ENCODE peak calls at places on chromosomes 7 and 10, in eight cellular contexts. X, E, J, D, S, F, R and N are unnamed samples.
A peak's percentile ranks its signal among the peaks of the same experiment; 100 is the strongest.

GRCh38 chr10:18616337-18616736 is 35.0 kb downstream of the NSUN6 start:
- DNase-seq in X (no peak), E (no peak), J (no peak), D (no peak), S (no peak), F (no peak), R (no peak), N (no peak)

GRCh38 chr10:119776536-119776935 is 50.7 kb downstream of the INPP5F start:
- DNase-seq in X (no peak), E (no peak), J (no peak), D (no peak), S (no peak), F (no peak), R (no peak), N (no peak)

GRCh38 chr7:132249591-132249971 is 326.7 kb downstream of the PLXNA4 start:
- DNase-seq in X (no peak), E (no peak), J (no peak), D (peak; percentile 40), S (no peak), F (no peak), R (no peak), N (no peak)

GRCh38 chr7:20778063-20778721 is 8.5 kb downstream of the SP8 start:
- DNase-seq in X (no peak), E (peak; percentile 23), J (no peak), D (peak; percentile 61), S (no peak), F (peak; percentile 74), R (peak; percentile 55), N (no peak)

GRCh38 chr10:110409926-110410325 is 87.8 kb upstream of the DUSP5 start:
- DNase-seq in X (no peak), E (no peak), J (no peak), D (no peak), S (no peak), F (no peak), R (no peak), N (no peak)

GRCh38 chr10:75107756-75108683 is 3.4 kb upstream of the SAMD8 start:
- DNase-seq in X (no peak), E (no peak), J (no peak), D (no peak), S (peak; percentile 6), F (no peak), R (peak; percentile 43), N (peak; percentile 57)

GRCh38 chr10:6729967-6730366 is 149.9 kb upstream of the PRKCQ start:
- DNase-seq in X (peak; percentile 63), E (no peak), J (no peak), D (no peak), S (no peak), F (no peak), R (no peak), N (no peak)

GRCh38 chr7:131076032-131076431 is 251.6 kb upstream of the MKLN1 start:
- DNase-seq in X (peak; percentile 86), E (no peak), J (no peak), D (no peak), S (no peak), F (no peak), R (no peak), N (no peak)

GRCh38 chr7:133230591-133231194 is 22.2 kb upstream of the EXOC4 start:
- DNase-seq in X (peak; percentile 2), E (peak; percentile 76), J (peak; percentile 7), D (peak; percentile 59), S (peak; percentile 39), F (no peak), R (peak; percentile 48), N (peak; percentile 43)

GRCh38 chr7:4833691-4834600 is 27.9 kb downstream of the PAPOLB start:
- DNase-seq in X (no peak), E (no peak), J (no peak), D (no peak), S (no peak), F (peak; percentile 63), R (no peak), N (no peak)

GRCh38 chr10:74924251-74924954 is 98.0 kb downstream of the KAT6B start:
- DNase-seq in X (peak; percentile 96), E (peak; percentile 36), J (no peak), D (no peak), S (peak; percentile 57), F (no peak), R (no peak), N (no peak)

GRCh38 chr7:28096713-28097112 is 83.9 kb downstream of the JAZF1 start:
- DNase-seq in X (no peak), E (peak; percentile 77), J (peak; percentile 11), D (peak; percentile 64), S (peak; percentile 42), F (no peak), R (peak; percentile 64), N (no peak)

GRCh38 chr10:105252908-105253307 is 611.8 kb downstream of the SORCS3 start:
- DNase-seq in X (no peak), E (no peak), J (no peak), D (no peak), S (no peak), F (no peak), R (no peak), N (no peak)

GRCh38 chr10:54722075-54722474 is 79.0 kb downstream of the PCDH15 start:
- DNase-seq in X (no peak), E (no peak), J (no peak), D (no peak), S (no peak), F (no peak), R (no peak), N (no peak)

GRCh38 chr10:1050555-1050954 is 1.6 kb upstream of the IDI1 start:
- DNase-seq in X (no peak), E (peak; percentile 35), J (no peak), D (no peak), S (peak; percentile 60), F (no peak), R (no peak), N (no peak)

GRCh38 chr10:95229724-95230627 is 35.9 kb downstream of the ACSM6 start:
- DNase-seq in X (peak; percentile 98), E (peak; percentile 39), J (no peak), D (no peak), S (peak; percentile 78), F (no peak), R (no peak), N (no peak)

GRCh38 chr7:128041203-128041602 is 10.0 kb upstream of the LRRC4 start:
- DNase-seq in X (peak; percentile 75), E (peak; percentile 67), J (no peak), D (peak; percentile 58), S (no peak), F (no peak), R (no peak), N (no peak)

GRCh38 chr10:1199897-1200721 is 143.9 kb downstream of the WDR37 start:
- DNase-seq in X (no peak), E (no peak), J (no peak), D (no peak), S (no peak), F (peak; percentile 44), R (no peak), N (peak; percentile 5)

GRCh38 chr7:40644454-40645188 is 509.8 kb downstream of the SUGCT start:
- DNase-seq in X (no peak), E (no peak), J (no peak), D (peak; percentile 11), S (no peak), F (no peak), R (no peak), N (no peak)

GRCh38 chr7:18408461-18408860 is 87.1 kb upstream of the HDAC9 start:
- DNase-seq in X (peak; percentile 91), E (peak; percentile 19), J (no peak), D (no peak), S (no peak), F (no peak), R (no peak), N (no peak)

GRCh38 chr7:5690931-5691461 is 90.5 kb downstream of the RNF216 start:
- DNase-seq in X (no peak), E (peak; percentile 60), J (no peak), D (peak; percentile 42), S (no peak), F (peak; percentile 73), R (no peak), N (peak; percentile 41)

GRCh38 chr10:115001506-115002381 is 63.7 kb downstream of the TRUB1 start:
- DNase-seq in X (peak; percentile 25), E (peak; percentile 53), J (no peak), D (no peak), S (no peak), F (no peak), R (peak; percentile 47), N (no peak)

DNA sequence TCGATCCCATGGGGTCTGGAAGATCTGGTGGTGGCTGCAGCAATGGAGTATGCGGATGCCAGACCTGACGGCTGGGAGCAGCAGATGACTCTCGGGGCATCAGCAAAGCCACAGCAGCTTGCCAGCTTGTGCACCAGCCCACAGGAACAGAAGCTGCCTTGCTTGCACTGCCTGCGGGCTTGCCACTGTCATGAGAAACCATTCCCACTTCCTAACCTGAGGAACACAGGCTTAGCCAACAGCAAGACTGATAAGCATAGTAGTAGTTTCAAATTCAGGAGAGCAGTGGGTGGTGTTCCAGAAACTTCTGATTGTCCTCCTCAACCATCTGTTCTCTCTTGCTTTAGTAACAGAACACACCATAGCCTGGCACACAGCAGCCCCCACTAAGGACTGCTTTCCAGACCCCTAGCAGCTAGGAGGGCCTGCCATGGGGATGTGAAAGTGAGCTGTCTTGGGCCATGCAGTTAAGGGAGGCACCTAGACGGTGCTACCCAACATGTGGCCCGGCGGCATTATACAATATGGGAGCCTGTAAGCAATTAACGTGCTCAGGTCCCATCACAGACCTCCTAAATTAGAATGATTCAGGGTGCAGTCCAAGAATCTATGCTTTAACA is 7.3 kb downstream of the ANXA11 start:
- DNase-seq in X (no peak), E (no peak), J (no peak), D (no peak), S (no peak), F (no peak), R (no peak), N (no peak)
- H3K4me1 ChIP-seq in X (peaks cover 23% of the 10 kb centered on the region), E (peaks cover 40% of the 10 kb centered on the region), J (peaks cover 85% of the 10 kb centered on the region), D (no peaks in the 10 kb centered on the region), S (peaks cover 94% of the 10 kb centered on the region), F (peaks cover 95% of the 10 kb centered on the region), R (peaks cover 2% of the 10 kb centered on the region), N (no peaks in the 10 kb centered on the region)

GRCh38 chr10:84534168-84534567 is 205.8 kb downstream of the CCSER2 start:
- DNase-seq in X (no peak), E (no peak), J (no peak), D (no peak), S (no peak), F (no peak), R (no peak), N (no peak)
- TF ChIP-seq CTCF in X (no peak), E (no peak), J (no peak), D (peak; percentile 48), S (peak; percentile 31), F (no peak), R (no peak), N (no peak)

GRCh38 chr10:73083234-73083633 is 13.4 kb downstream of the P4HA1 start:
- DNase-seq in X (peak; percentile 8), E (no peak), J (no peak), D (no peak), S (no peak), F (no peak), R (no peak), N (no peak)
- H3K36me3 ChIP-seq in X (no peaks in the 10 kb centered on the region), E (no peaks in the 10 kb centered on the region), J (no peaks in the 10 kb centered on the region), D (no peaks in the 10 kb centered on the region), S (no peaks in the 10 kb centered on the region), F (no peaks in the 10 kb centered on the region), R (no peaks in the 10 kb centered on the region), N (no peaks in the 10 kb centered on the region)

DNA sequence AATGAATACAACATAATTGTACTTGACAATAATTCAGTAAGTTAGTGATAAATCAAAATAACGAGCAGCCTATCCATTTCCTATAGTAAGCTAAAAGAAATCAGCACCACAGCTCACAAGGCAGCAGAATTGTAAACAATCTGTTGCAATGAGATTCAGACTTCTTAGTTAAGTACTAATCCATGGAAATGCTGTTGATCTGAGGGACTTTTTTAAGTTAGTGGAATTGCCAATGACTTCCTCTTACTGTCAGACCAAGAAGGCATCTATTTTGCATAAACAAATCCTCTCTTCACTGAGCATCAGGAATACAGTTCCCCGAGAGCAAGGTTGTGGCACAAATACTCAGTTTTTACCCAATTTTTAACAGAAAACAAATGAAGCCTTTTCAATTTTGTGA is 136.6 kb upstream of the CCDC6 start:
- DNase-seq in X (no peak), E (no peak), J (no peak), D (no peak), S (no peak), F (no peak), R (no peak), N (no peak)
- H3K4me1 ChIP-seq in X (peaks cover 2% of the 10 kb centered on the region), E (no peaks in the 10 kb centered on the region), J (no peaks in the 10 kb centered on the region), D (no peaks in the 10 kb centered on the region), S (peaks cover under 1% of the 10 kb centered on the region), F (peaks cover 12% of the 10 kb centered on the region), R (no peaks in the 10 kb centered on the region), N (no peaks in the 10 kb centered on the region)